ENCODE peak calls at places on chromosome 16, in nine cellular contexts. P is HL-60; O is HFF-Myc; V is GM12865; Z is fibroblast of the aortic adventitia; W is sigmoid colon; I is breast epithelium; F is CD8-positive, alpha-beta T cell; R is BE2C. L is an unnamed sample.

GRCh38 chr16:30844671-30845449 is 49.0 kb downstream of the BCL7C start:
- DNase-seq in P (peak), O (peak), V (peak), Z (peak), W (peak), I (peak), F (peak), R (peak), L (peak)

GRCh38 chr16:56163938-56164337 is 27.4 kb upstream of the GNAO1 start:
- DNase-seq in P (no peak), O (no peak), V (peak), Z (no peak), W (no peak), I (no peak), F (no peak), R (no peak), L (no peak)

GRCh38 chr16:85678016-85678415 is 10.7 kb downstream of the GINS2 start:
- DNase-seq in P (no peak), O (no peak), V (no peak), Z (no peak), W (no peak), I (no peak), F (no peak), R (no peak), L (no peak)

GRCh38 chr16:52496051-52496876 is 50.7 kb downstream of the TOX3 start:
- DNase-seq in P (no peak), O (no peak), V (no peak), Z (no peak), W (no peak), I (no peak), F (no peak), R (no peak), L (no peak)

GRCh38 chr16:6926762-6927161 is 405.9 kb upstream of the RBFOX1 start:
- DNase-seq in P (no peak), O (no peak), V (no peak), Z (no peak), W (no peak), I (no peak), F (no peak), R (no peak), L (no peak)

GRCh38 chr16:20740007-20740883 is 1.4 kb downstream of the THUMPD1 start:
- DNase-seq in P (no peak), O (no peak), V (peak), Z (peak), W (no peak), I (no peak), F (no peak), R (no peak), L (no peak)

GRCh38 chr16:74735162-74735452 is 34.4 kb upstream of the MLKL start:
- DNase-seq in P (no peak), O (no peak), V (no peak), Z (no peak), W (no peak), I (no peak), F (no peak), R (no peak), L (no peak)

GRCh38 chr16:71929048-71929447 is 33.7 kb downstream of the IST1 start:
- DNase-seq in P (no peak), O (peak), V (no peak), Z (peak), W (peak), I (no peak), F (no peak), R (no peak), L (no peak)

GRCh38 chr16:21116148-21116693 is 34.4 kb downstream of the DNAH3 start:
- DNase-seq in P (peak), O (no peak), V (peak), Z (no peak), W (no peak), I (no peak), F (no peak), R (no peak), L (no peak)

GRCh38 chr16:11875721-11876120 is 24.4 kb upstream of the RSL1D1 start:
- DNase-seq in P (no peak), O (no peak), V (no peak), Z (no peak), W (no peak), I (no peak), F (no peak), R (no peak), L (no peak)

GRCh38 chr16:27764869-27765675 is 215.1 kb downstream of the KATNIP start:
- DNase-seq in P (no peak), O (no peak), V (no peak), Z (no peak), W (no peak), I (no peak), F (no peak), R (no peak), L (no peak)

GRCh38 chr16:85652431-85653221 is 36.1 kb downstream of the GINS2 start:
- DNase-seq in P (no peak), O (no peak), V (no peak), Z (peak), W (peak), I (no peak), F (no peak), R (peak), L (peak)

GRCh38 chr16:60107467-60107866 is 1373.4 kb upstream of the GOT2 start:
- DNase-seq in P (peak), O (peak), V (no peak), Z (no peak), W (no peak), I (no peak), F (no peak), R (no peak), L (no peak)

GRCh38 chr16:30956601-30957455 is 726 bp upstream of the SETD1A start:
- DNase-seq in P (peak), O (peak), V (peak), Z (peak), W (peak), I (peak), F (peak), R (peak), L (peak)

GRCh38 chr16:84948855-84949610 is 62.3 kb downstream of the ZDHHC7 start:
- DNase-seq in P (no peak), O (no peak), V (no peak), Z (no peak), W (no peak), I (no peak), F (no peak), R (no peak), L (no peak)

GRCh38 chr16:5220705-5221104 is 123.1 kb upstream of the EEF2KMT start:
- DNase-seq in P (no peak), O (no peak), V (no peak), Z (no peak), W (no peak), I (no peak), F (no peak), R (no peak), L (no peak)

GRCh38 chr16:85552980-85553435 is 60.1 kb upstream of the GSE1 start:
- DNase-seq in P (no peak), O (no peak), V (no peak), Z (no peak), W (no peak), I (no peak), F (no peak), R (no peak), L (no peak)

GRCh38 chr16:87056083-87056482 is 261.1 kb downstream of the C16orf95 start:
- DNase-seq in P (no peak), O (no peak), V (no peak), Z (peak), W (peak), I (no peak), F (no peak), R (no peak), L (no peak)

GRCh38 chr16:66933776-66934137 is 445 bp downstream of the CIAO2B start:
- DNase-seq in P (no peak), O (no peak), V (no peak), Z (no peak), W (no peak), I (no peak), F (peak), R (no peak), L (no peak)

GRCh38 chr16:87169509-87169985 is 147.6 kb downstream of the C16orf95 start:
- DNase-seq in P (no peak), O (peak), V (no peak), Z (no peak), W (no peak), I (no peak), F (no peak), R (no peak), L (no peak)

GRCh38 chr16:4624827-4625616 is 396 bp downstream of the MGRN1 start:
- DNase-seq in P (peak), O (no peak), V (peak), Z (peak), W (peak), I (peak), F (peak), R (peak), L (peak)

GRCh38 chr16:11524098-11524760 is 62.5 kb downstream of the LITAF start:
- DNase-seq in P (no peak), O (no peak), V (no peak), Z (no peak), W (no peak), I (no peak), F (no peak), R (no peak), L (no peak)

GRCh38 chr16:69329369-69330285 is 761 bp downstream of the PDF start:
- DNase-seq in P (no peak), O (no peak), V (peak), Z (no peak), W (peak), I (no peak), F (peak), R (no peak), L (no peak)

GRCh38 chr16:88084881-88085280 is 133.6 kb downstream of the BANP start:
- DNase-seq in P (no peak), O (no peak), V (no peak), Z (peak), W (no peak), I (no peak), F (no peak), R (no peak), L (no peak)

GRCh38 chr16:7025616-7026190 is 306.9 kb upstream of the RBFOX1 start:
- DNase-seq in P (no peak), O (no peak), V (peak), Z (no peak), W (peak), I (no peak), F (no peak), R (peak), L (peak)

GRCh38 chr16:48393843-48394703 is 8.9 kb upstream of the SIAH1 start:
- DNase-seq in P (no peak), O (no peak), V (no peak), Z (peak), W (peak), I (peak), F (no peak), R (peak), L (no peak)

GRCh38 chr16:90004577-90004976 is 14.7 kb downstream of the DBNDD1 start:
- DNase-seq in P (no peak), O (no peak), V (no peak), Z (no peak), W (no peak), I (no peak), F (no peak), R (no peak), L (no peak)

GRCh38 chr16:89924298-89924924 is 1.3 kb downstream of the TUBB3 start:
- DNase-seq in P (no peak), O (no peak), V (peak), Z (peak), W (no peak), I (no peak), F (peak), R (peak), L (no peak)

GRCh38 chr16:81266680-81267095 is 28.2 kb downstream of the BCO1 start:
- DNase-seq in P (no peak), O (no peak), V (peak), Z (no peak), W (no peak), I (no peak), F (no peak), R (peak), L (no peak)

DNA sequence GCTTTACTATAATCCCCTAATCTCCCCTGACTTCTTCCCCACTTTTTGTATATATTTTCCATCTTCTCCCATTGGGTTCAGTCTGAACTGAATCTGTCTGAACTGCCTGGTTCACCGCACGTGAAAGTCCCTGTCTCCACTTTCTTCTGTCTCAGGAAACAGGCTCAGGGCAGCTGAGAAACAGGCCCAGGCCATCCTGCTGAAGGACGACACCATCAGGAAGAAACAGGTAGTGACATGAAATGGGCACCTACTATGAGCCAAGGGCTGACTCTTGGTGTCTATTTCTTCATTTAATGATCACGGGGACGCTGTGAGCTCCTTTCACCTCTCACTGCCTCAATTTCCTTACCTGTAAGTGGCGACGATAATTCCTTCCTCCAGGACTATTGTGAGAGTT is 90.5 kb upstream of the HSBP1 start:
- DNase-seq in P (no peak), O (no peak), V (no peak), Z (no peak), W (no peak), I (no peak), F (no peak), R (no peak), L (no peak)
- TF ChIP-seq CTCF in P (no peak), O (no peak), V (peak), Z (no peak), W (no peak), I (no peak), F (no peak), R (no peak), L (no peak)

DNA sequence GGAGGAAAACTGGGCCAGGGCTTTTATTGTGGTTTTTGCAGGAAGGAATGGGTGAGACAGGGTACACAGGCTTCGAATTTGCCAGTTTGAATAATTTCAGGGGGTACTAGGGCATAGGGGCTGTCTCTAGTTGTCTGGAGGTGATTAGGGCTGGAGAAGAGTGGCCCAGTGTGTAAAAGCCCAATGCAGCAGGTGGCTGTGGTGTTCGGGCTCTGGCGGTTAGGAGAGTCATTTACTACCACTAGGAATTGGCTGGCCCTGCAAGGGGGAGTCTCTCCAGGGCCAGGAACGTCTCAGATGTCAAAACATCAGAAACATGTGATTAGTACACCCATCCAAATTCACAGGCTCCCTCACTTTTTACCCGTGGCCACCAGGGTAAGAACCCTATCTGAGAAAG is 50.3 kb downstream of the GINS3 start:
- DNase-seq in P (no peak), O (no peak), V (no peak), Z (no peak), W (no peak), I (no peak), F (no peak), R (no peak), L (no peak)
- TF ChIP-seq CTCF in P (no peak), O (no peak), V (no peak), Z (no peak), W (no peak), I (no peak), F (no peak), R (no peak), L (no peak)

DNA sequence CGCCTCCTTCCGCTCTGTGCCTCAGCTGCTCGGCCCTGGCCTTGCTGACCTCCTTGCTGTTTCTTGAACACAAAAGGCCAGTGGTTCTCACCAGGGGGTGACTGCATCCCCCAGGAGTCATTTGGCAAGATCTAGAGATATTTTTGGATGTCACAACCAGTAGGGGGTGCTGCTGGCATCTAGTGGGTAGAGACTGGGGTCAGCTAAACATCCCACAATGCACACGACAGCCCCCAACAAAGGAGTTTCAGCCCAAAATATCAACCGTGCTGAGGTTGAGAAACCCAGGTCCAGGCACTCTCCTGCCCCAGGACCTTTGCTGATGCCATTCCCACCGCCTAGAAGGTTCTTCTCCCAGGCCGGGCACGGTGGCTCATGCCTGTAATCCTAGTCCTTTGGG is 39.7 kb downstream of the ABCC6 start:
- DNase-seq in P (no peak), O (no peak), V (no peak), Z (no peak), W (no peak), I (no peak), F (no peak), R (no peak), L (no peak)
- TF ChIP-seq CTCF in P (no peak), O (peak), V (peak), Z (no peak), W (no peak), I (no peak), F (no peak), R (peak), L (no peak)

DNA sequence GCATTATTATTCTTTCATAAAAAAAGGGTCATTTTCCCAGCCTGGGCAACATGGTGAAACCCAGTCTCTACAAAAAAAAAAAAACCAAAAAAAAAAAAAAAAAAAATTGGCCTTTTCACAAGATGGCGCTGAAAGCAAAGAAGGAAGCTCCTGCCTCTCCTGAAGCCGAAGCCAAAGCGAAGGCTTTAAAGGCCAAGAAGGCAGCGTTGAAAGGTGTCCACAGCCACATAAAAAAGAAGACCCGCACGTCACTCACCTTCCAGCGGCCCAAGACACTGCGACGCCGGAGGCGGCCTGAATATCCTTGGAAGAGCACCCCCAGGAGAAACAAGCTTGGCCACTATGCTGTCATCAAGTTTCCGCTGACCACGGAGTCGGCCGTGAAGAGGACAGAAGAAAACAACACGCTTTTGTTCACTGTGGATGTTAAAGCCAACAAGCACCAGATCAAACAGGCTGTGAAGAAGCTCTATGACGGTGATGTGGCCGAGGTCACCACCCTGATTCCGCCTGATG is 4.9 kb upstream of the PGAP6 start:
- DNase-seq in P (no peak), O (no peak), V (no peak), Z (no peak), W (no peak), I (peak), F (no peak), R (no peak), L (no peak)
- TF ChIP-seq CTCF in P (no peak), O (no peak), V (no peak), Z (no peak), W (no peak), I (no peak), F (no peak), R (no peak), L (no peak)

GRCh38 chr16:73011926-73012325 is 36.0 kb downstream of the ZFHX3 start:
- DNase-seq in P (no peak), O (no peak), V (no peak), Z (no peak), W (peak), I (no peak), F (no peak), R (no peak), L (no peak)
- TF ChIP-seq CTCF in P (no peak), O (no peak), V (no peak), Z (no peak), W (no peak), I (no peak), F (no peak), R (peak), L (no peak)

GRCh38 chr16:65543781-65544740 is 422.2 kb upstream of the CDH11 start:
- DNase-seq in P (no peak), O (no peak), V (no peak), Z (no peak), W (no peak), I (no peak), F (no peak), R (no peak), L (no peak)

GRCh38 chr16:65546353-65546791 is 424.5 kb upstream of the CDH11 start:
- DNase-seq in P (no peak), O (no peak), V (no peak), Z (peak), W (no peak), I (no peak), F (no peak), R (peak), L (no peak)

GRCh38 chr16:65547799-65548446 is 426.1 kb upstream of the CDH11 start:
- DNase-seq in P (no peak), O (peak), V (no peak), Z (peak), W (no peak), I (no peak), F (no peak), R (no peak), L (no peak)

GRCh38 chr16:65548470-65548869 is 426.6 kb upstream of the CDH11 start:
- DNase-seq in P (no peak), O (no peak), V (no peak), Z (no peak), W (no peak), I (no peak), F (no peak), R (peak), L (no peak)
- TF ChIP-seq CTCF in P (no peak), O (peak), V (no peak), Z (peak), W (no peak), I (no peak), F (no peak), R (no peak), L (no peak)